ENCODE peak calls at places on chromosome 1, in four cellular contexts. G is IMR-90, D is mesendoderm, T is H9. C is an unnamed sample.

GRCh38 chr1:21931171-21932093 is 5.7 kb downstream of the HSPG2 start:
- DNase-seq in T (no peak), D (peak; percentile 88), G (peak; percentile 88), C (peak; percentile 87)

GRCh38 chr1:202054094-202054493 is 43.7 kb downstream of the ELF3 start:
- DNase-seq in T (no peak), D (no peak), G (no peak), C (no peak)

GRCh38 chr1:34478460-34479076 is 276.3 kb upstream of the GJB5 start:
- DNase-seq in T (peak; percentile 50), D (peak; percentile 48), G (no peak), C (no peak)

GRCh38 chr1:81731989-81732388 is 68.7 kb upstream of the ADGRL2 start:
- DNase-seq in T (no peak), G (no peak), D (peak; percentile 4), C (no peak)

GRCh38 chr1:59972216-59972924 is 45.8 kb upstream of the CYP2J2 start:
- DNase-seq in T (no peak), D (no peak), G (peak; percentile 8), C (no peak)

GRCh38 chr1:230851291-230851691 is 17.0 kb downstream of the C1orf198 start:
- DNase-seq in G (peak; percentile 55), D (peak; percentile 98), T (peak; percentile 66), C (peak; percentile 82)

GRCh38 chr1:34749983-34750382 is 4.9 kb upstream of the GJB5 start:
- DNase-seq in G (no peak), T (no peak), D (peak; percentile 92), C (no peak)

GRCh38 chr1:220803401-220804201 is 16.9 kb downstream of the MTARC1 start:
- DNase-seq in G (peak; percentile 36), D (peak; percentile 49), T (no peak), C (peak; percentile 53)

GRCh38 chr1:101203812-101204540 is 32.8 kb upstream of the S1PR1 start:
- DNase-seq in T (no peak), G (peak; percentile 70), D (no peak), C (peak; percentile 32)

GRCh38 chr1:213661346-213661745 is 326.4 kb upstream of the PROX1 start:
- DNase-seq in G (no peak), T (no peak), D (no peak), C (no peak)

GRCh38 chr1:183600136-183600535 is 9.9 kb upstream of the NCF2 start:
- DNase-seq in D (no peak), G (peak; percentile 92), T (no peak), C (peak; percentile 61)

GRCh38 chr1:230031131-230031530 is 35.9 kb upstream of the GALNT2 start:
- DNase-seq in T (no peak), D (no peak), G (no peak), C (peak; percentile 14)

GRCh38 chr1:21638531-21639341 is 30.4 kb downstream of the RAP1GAP start:
- DNase-seq in T (no peak), G (peak; percentile 73), D (peak; percentile 86), C (peak; percentile 64)

GRCh38 chr1:22749919-22750670 is 39.5 kb downstream of the EPHB2 start:
- DNase-seq in G (peak; percentile 98), D (peak; percentile 81), T (no peak), C (peak; percentile 99)

GRCh38 chr1:155396874-155397476 is 76.3 kb downstream of the RUSC1 start:
- DNase-seq in G (no peak), T (no peak), D (no peak), C (no peak)

GRCh38 chr1:193614817-193615216 is 428.4 kb upstream of the B3GALT2 start:
- DNase-seq in D (peak; percentile 50), G (peak; percentile 79), T (no peak), C (peak; percentile 10)

GRCh38 chr1:15876357-15876756 is 28.9 kb downstream of the SPEN start:
- DNase-seq in G (no peak), D (peak; percentile 91), T (peak; percentile 85), C (peak; percentile 55)

GRCh38 chr1:234309598-234310459 is 63.4 kb upstream of the COA6 start:
- DNase-seq in G (peak; percentile 46), T (peak; percentile 79), D (peak; percentile 85), C (peak; percentile 43)

GRCh38 chr1:174818951-174819350 is 180.8 kb upstream of the CACYBP start:
- DNase-seq in D (no peak), G (peak; percentile 41), T (no peak), C (no peak)

GRCh38 chr1:25182629-25183028 is 49.7 kb downstream of the SYF2 start:
- DNase-seq in T (no peak), D (peak; percentile 29), G (peak; percentile 79), C (peak; percentile 75)

GRCh38 chr1:150021191-150021688 is 10.7 kb upstream of the OTUD7B start:
- DNase-seq in T (no peak), G (no peak), D (no peak), C (no peak)

GRCh38 chr1:217453816-217454215 is 177.1 kb downstream of the GPATCH2 start:
- DNase-seq in D (peak; percentile 56), T (no peak), G (no peak), C (peak; percentile 23)

GRCh38 chr1:202998836-202999750 is 8.1 kb upstream of the TMEM183A start:
- DNase-seq in T (peak; percentile 38), D (peak; percentile 35), G (peak; percentile 52), C (peak; percentile 57)

GRCh38 chr1:116808476-116809180 is 54.4 kb downstream of the CD2 start:
- DNase-seq in G (no peak), D (no peak), T (no peak), C (no peak)

GRCh38 chr1:183023146-183023600 is at the start of gene LAMC1:
- DNase-seq in D (peak; percentile 96), G (peak; percentile 80), T (peak; percentile 93), C (peak; percentile 84)

GRCh38 chr1:55010887-55011217 is 12.1 kb downstream of the BSND start:
- DNase-seq in G (no peak), D (peak; percentile 31), T (peak; percentile 53), C (no peak)
- H3K23ac ChIP-seq in G (no peak overlapping the region), D (no peak overlapping the region), T (no peak overlapping the region), C (no peak overlapping the region)

GRCh38 chr1:211318881-211319280 is 7.8 kb upstream of the TRAF5 start:
- DNase-seq in D (no peak), T (no peak), G (no peak), C (no peak)

GRCh38 chr1:211309617-211310016 is 17.0 kb upstream of the TRAF5 start:
- DNase-seq in D (peak; percentile 49), G (no peak), T (no peak), C (no peak)

DNA sequence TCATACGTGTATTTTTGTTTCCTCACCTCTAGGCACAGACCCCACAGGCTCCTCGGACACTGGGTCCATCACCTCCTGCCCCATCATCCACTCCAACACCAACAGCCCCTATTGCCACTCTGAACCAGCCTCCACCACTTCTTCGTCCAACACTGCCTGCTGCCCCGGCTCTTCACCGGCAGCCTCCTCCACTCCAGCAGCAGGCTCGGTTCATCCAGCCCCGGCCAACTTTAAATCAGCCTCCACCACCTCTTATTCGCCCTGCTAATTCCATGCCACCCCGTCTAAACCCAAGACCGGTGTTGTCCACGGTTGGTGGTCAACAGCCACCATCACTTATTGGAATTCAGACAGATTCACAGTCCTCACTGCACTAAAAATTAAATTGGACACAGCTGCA is 13.2 kb upstream of the TRAF5 start:
- DNase-seq in T (no peak), D (no peak), G (no peak), C (no peak)
- H3K23ac ChIP-seq in T (no peak overlapping the region), D (no peak overlapping the region), G (no peak overlapping the region), C (no peak overlapping the region)

DNA sequence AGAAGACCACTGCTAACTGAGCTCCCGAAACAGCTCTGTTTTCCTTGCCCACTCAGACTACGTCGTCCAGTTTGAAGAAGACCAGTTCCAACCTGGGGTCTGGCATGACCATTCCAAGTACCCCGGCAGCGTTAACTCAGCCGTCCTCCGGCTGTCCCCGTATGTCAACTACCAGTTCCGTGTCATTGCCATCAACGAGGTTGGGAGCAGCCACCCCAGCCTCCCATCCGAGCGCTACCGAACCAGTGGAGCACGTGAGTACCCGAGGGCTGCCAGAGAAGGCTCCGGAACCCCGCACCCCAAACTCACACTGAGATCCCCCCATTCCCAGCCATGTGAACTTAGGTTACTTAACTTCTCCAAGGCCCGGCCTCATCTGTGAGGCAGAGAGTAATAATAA is 63.7 kb upstream of the CNTN2 start:
- DNase-seq in G (no peak), D (no peak), T (no peak), C (no peak)
- H3K23ac ChIP-seq in G (no peak overlapping the region), D (no peak overlapping the region), T (no peak overlapping the region), C (no peak overlapping the region)

GRCh38 chr1:196608401-196609113 is at the start of gene KCNT2:
- DNase-seq in G (peak; percentile 29), T (peak; percentile 98), D (peak; percentile 99), C (peak; percentile 88)
- H3K23ac ChIP-seq in G (peak within 1 kb of the TSS; percentile 67), T (peak within 1 kb of the TSS; percentile 14), D (peak within 1 kb of the TSS; percentile 68), C (no peak within 1 kb of the TSS)

GRCh38 chr1:153397056-153397923 is 6.4 kb upstream of the S100A8 start:
- DNase-seq in D (no peak), G (no peak), T (peak; percentile 15), C (no peak)
- H3K23ac ChIP-seq in D (no peak overlapping the region), G (no peak overlapping the region), T (no peak overlapping the region), C (no peak overlapping the region)

DNA sequence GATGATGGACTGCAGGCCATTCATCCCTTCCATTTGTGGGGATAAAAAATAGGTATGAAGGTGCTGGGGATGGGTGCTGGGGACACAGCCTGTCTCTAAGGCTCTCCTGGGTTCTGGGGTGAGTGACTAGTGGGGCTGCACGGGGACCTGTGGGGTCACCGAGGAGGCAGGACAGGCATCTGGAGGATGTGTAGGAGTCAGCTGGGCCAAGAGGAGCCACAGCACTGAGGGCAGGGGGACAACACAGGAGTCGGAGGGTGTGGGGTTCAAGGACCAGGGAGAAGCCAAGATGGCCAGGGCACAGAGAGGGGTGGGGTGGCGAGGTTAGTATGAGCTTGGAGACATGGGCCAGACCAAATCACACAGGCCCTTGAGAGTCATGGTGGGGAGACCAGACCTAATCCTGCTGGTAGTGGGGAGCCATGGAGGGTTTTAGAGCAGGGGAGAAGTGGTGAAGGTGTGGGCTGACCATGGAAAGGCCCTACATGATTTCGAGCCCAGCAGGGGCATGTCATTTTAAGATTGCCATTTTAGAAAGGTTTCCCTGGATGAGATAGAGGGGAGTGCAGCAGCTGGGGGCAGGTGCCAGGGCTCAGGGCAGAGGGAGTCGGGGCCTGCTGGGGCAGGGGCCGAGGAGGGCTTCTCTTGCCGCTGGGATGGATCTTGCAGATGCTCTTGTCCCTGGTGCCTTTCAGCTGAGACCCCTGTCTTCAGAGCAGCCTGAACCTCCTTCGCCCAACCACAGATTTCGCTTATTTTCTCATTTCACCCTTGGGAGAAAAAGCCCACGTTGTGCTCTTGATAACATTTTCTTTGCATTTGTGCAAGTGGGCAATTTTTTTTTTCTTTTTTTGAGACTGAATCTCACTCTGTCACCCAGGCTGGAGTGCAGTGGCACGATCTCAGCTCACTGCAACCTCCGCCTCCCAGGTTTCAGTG is 22.7 kb downstream of the SERINC2 start:
- DNase-seq in T (peak; percentile 23), D (no peak), G (no peak), C (no peak)
- H3K23ac ChIP-seq in T (no peak overlapping the region), D (no peak overlapping the region), G (no peak overlapping the region), C (no peak overlapping the region)